ENCODE peak calls at places on chromosomes 11 and 22, in five cellular contexts. One of them, this sample, is unnamed.

GRCh38 chr11:47409440-47410403 is 1.3 kb downstream of the SLC39A13 start:
- DNase-seq in NCI-H1436: no peak
- DNase-seq in heart right ventricle: no peak
- DNase-seq in activated T-helper 1 cell treated with anti-CD3 and anti-CD28 coated beads, Interleukin-2, amount 50 U/mL, for 16 hours: no peak
- DNase-seq in HT1080: no peak
- DNase-seq in this sample: no peak

GRCh38 chr11:9700105-9700801 is 36.4 kb downstream of the SWAP70 start:
- DNase-seq in NCI-H1436: no peak
- DNase-seq in heart right ventricle: no peak
- DNase-seq in activated T-helper 1 cell treated with anti-CD3 and anti-CD28 coated beads, Interleukin-2, amount 50 U/mL, for 16 hours: no peak
- DNase-seq in HT1080: no peak
- DNase-seq in this sample: no peak

GRCh38 chr22:41367680-41368542 is 13.8 kb upstream of the TEF start:
- DNase-seq in NCI-H1436: peak
- DNase-seq in heart right ventricle: peak
- DNase-seq in activated T-helper 1 cell treated with anti-CD3 and anti-CD28 coated beads, Interleukin-2, amount 50 U/mL, for 16 hours: no peak
- DNase-seq in HT1080: no peak
- DNase-seq in this sample: no peak

GRCh38 chr11:99422581-99423434 is 402.1 kb downstream of the CNTN5 start:
- DNase-seq in NCI-H1436: no peak
- DNase-seq in heart right ventricle: no peak
- DNase-seq in activated T-helper 1 cell treated with anti-CD3 and anti-CD28 coated beads, Interleukin-2, amount 50 U/mL, for 16 hours: no peak
- DNase-seq in HT1080: no peak
- DNase-seq in this sample: no peak

GRCh38 chr22:38696606-38697005 is 4.1 kb downstream of the JOSD1 start:
- DNase-seq in NCI-H1436: no peak
- DNase-seq in heart right ventricle: peak
- DNase-seq in activated T-helper 1 cell treated with anti-CD3 and anti-CD28 coated beads, Interleukin-2, amount 50 U/mL, for 16 hours: no peak
- DNase-seq in HT1080: peak
- DNase-seq in this sample: no peak

GRCh38 chr11:16607675-16608644 is 130.5 kb upstream of the C11orf58 start:
- DNase-seq in NCI-H1436: peak
- DNase-seq in heart right ventricle: peak
- DNase-seq in activated T-helper 1 cell treated with anti-CD3 and anti-CD28 coated beads, Interleukin-2, amount 50 U/mL, for 16 hours: no peak
- DNase-seq in HT1080: peak
- DNase-seq in this sample: peak

GRCh38 chr11:46414466-46414796 is 22.9 kb upstream of the CHRM4 start:
- DNase-seq in NCI-H1436: no peak
- DNase-seq in heart right ventricle: no peak
- DNase-seq in activated T-helper 1 cell treated with anti-CD3 and anti-CD28 coated beads, Interleukin-2, amount 50 U/mL, for 16 hours: no peak
- DNase-seq in HT1080: no peak
- DNase-seq in this sample: no peak

GRCh38 chr11:128890543-128891409 is at the start of gene KCNJ5:
- DNase-seq in NCI-H1436: no peak
- DNase-seq in heart right ventricle: peak
- DNase-seq in activated T-helper 1 cell treated with anti-CD3 and anti-CD28 coated beads, Interleukin-2, amount 50 U/mL, for 16 hours: no peak
- DNase-seq in HT1080: no peak
- DNase-seq in this sample: peak

GRCh38 chr11:94417386-94417987 is 16.3 kb upstream of the GPR83 start:
- DNase-seq in NCI-H1436: no peak
- DNase-seq in heart right ventricle: no peak
- DNase-seq in activated T-helper 1 cell treated with anti-CD3 and anti-CD28 coated beads, Interleukin-2, amount 50 U/mL, for 16 hours: no peak
- DNase-seq in HT1080: no peak
- DNase-seq in this sample: no peak

GRCh38 chr11:64356498-64357411 is 2.2 kb upstream of the RPS6KA4 start:
- DNase-seq in NCI-H1436: peak
- DNase-seq in heart right ventricle: no peak
- DNase-seq in activated T-helper 1 cell treated with anti-CD3 and anti-CD28 coated beads, Interleukin-2, amount 50 U/mL, for 16 hours: no peak
- DNase-seq in HT1080: peak
- DNase-seq in this sample: peak

GRCh38 chr11:120894207-120894989 is 129.5 kb upstream of the TBCEL start:
- DNase-seq in NCI-H1436: no peak
- DNase-seq in heart right ventricle: no peak
- DNase-seq in activated T-helper 1 cell treated with anti-CD3 and anti-CD28 coated beads, Interleukin-2, amount 50 U/mL, for 16 hours: no peak
- DNase-seq in HT1080: no peak
- DNase-seq in this sample: no peak

GRCh38 chr11:125398994-125399638 is 96.9 kb downstream of the FEZ1 start:
- DNase-seq in NCI-H1436: no peak
- DNase-seq in heart right ventricle: no peak
- DNase-seq in activated T-helper 1 cell treated with anti-CD3 and anti-CD28 coated beads, Interleukin-2, amount 50 U/mL, for 16 hours: no peak
- DNase-seq in HT1080: no peak
- DNase-seq in this sample: no peak

GRCh38 chr11:2268911-2269600 is 1.3 kb downstream of the ASCL2 start:
- DNase-seq in NCI-H1436: no peak
- DNase-seq in heart right ventricle: peak
- DNase-seq in activated T-helper 1 cell treated with anti-CD3 and anti-CD28 coated beads, Interleukin-2, amount 50 U/mL, for 16 hours: no peak
- DNase-seq in HT1080: no peak
- DNase-seq in this sample: peak

GRCh38 chr11:112967082-112967481 is 5.9 kb downstream of the NCAM1 start:
- DNase-seq in NCI-H1436: no peak
- DNase-seq in heart right ventricle: no peak
- DNase-seq in activated T-helper 1 cell treated with anti-CD3 and anti-CD28 coated beads, Interleukin-2, amount 50 U/mL, for 16 hours: no peak
- DNase-seq in HT1080: no peak
- DNase-seq in this sample: no peak

GRCh38 chr22:32457031-32457430 is 7.2 kb downstream of the BPIFC start:
- DNase-seq in NCI-H1436: no peak
- DNase-seq in heart right ventricle: no peak
- DNase-seq in activated T-helper 1 cell treated with anti-CD3 and anti-CD28 coated beads, Interleukin-2, amount 50 U/mL, for 16 hours: no peak
- DNase-seq in HT1080: peak
- DNase-seq in this sample: no peak

GRCh38 chr11:67373916-67374570 is 645 bp upstream of the CLCF1 start:
- DNase-seq in NCI-H1436: peak
- DNase-seq in heart right ventricle: peak
- DNase-seq in activated T-helper 1 cell treated with anti-CD3 and anti-CD28 coated beads, Interleukin-2, amount 50 U/mL, for 16 hours: no peak
- DNase-seq in HT1080: peak
- DNase-seq in this sample: peak

GRCh38 chr11:96906521-96906920 is 516.7 kb downstream of the JRKL start:
- DNase-seq in NCI-H1436: no peak
- DNase-seq in heart right ventricle: no peak
- DNase-seq in activated T-helper 1 cell treated with anti-CD3 and anti-CD28 coated beads, Interleukin-2, amount 50 U/mL, for 16 hours: no peak
- DNase-seq in HT1080: no peak
- DNase-seq in this sample: no peak

GRCh38 chr11:46277313-46277622 is 194 bp upstream of the CREB3L1 start:
- DNase-seq in NCI-H1436: no peak
- DNase-seq in heart right ventricle: peak
- DNase-seq in activated T-helper 1 cell treated with anti-CD3 and anti-CD28 coated beads, Interleukin-2, amount 50 U/mL, for 16 hours: no peak
- DNase-seq in HT1080: peak
- DNase-seq in this sample: peak

GRCh38 chr11:61335355-61335710 is 2.3 kb downstream of the TKFC start:
- DNase-seq in NCI-H1436: no peak
- DNase-seq in heart right ventricle: no peak
- DNase-seq in activated T-helper 1 cell treated with anti-CD3 and anti-CD28 coated beads, Interleukin-2, amount 50 U/mL, for 16 hours: no peak
- DNase-seq in HT1080: no peak
- DNase-seq in this sample: no peak

GRCh38 chr11:95461858-95462257 is 230.9 kb upstream of the SESN3 start:
- DNase-seq in NCI-H1436: no peak
- DNase-seq in heart right ventricle: no peak
- DNase-seq in activated T-helper 1 cell treated with anti-CD3 and anti-CD28 coated beads, Interleukin-2, amount 50 U/mL, for 16 hours: no peak
- DNase-seq in HT1080: no peak
- DNase-seq in this sample: no peak

GRCh38 chr11:128902515-128903066 is 11.4 kb downstream of the KCNJ5 start:
- DNase-seq in NCI-H1436: no peak
- DNase-seq in heart right ventricle: no peak
- DNase-seq in activated T-helper 1 cell treated with anti-CD3 and anti-CD28 coated beads, Interleukin-2, amount 50 U/mL, for 16 hours: no peak
- DNase-seq in HT1080: peak
- DNase-seq in this sample: no peak

GRCh38 chr11:48041877-48042698 is 61.7 kb downstream of the PTPRJ start:
- DNase-seq in NCI-H1436: no peak
- DNase-seq in heart right ventricle: no peak
- DNase-seq in activated T-helper 1 cell treated with anti-CD3 and anti-CD28 coated beads, Interleukin-2, amount 50 U/mL, for 16 hours: no peak
- DNase-seq in HT1080: no peak
- DNase-seq in this sample: no peak

GRCh38 chr11:129530154-129530895 is 154.7 kb downstream of the BARX2 start:
- DNase-seq in NCI-H1436: no peak
- DNase-seq in heart right ventricle: no peak
- DNase-seq in activated T-helper 1 cell treated with anti-CD3 and anti-CD28 coated beads, Interleukin-2, amount 50 U/mL, for 16 hours: no peak
- DNase-seq in HT1080: no peak
- DNase-seq in this sample: no peak

GRCh38 chr11:60844045-60844869 is 2.3 kb downstream of the CCDC86 start:
- DNase-seq in NCI-H1436: no peak
- DNase-seq in heart right ventricle: no peak
- DNase-seq in activated T-helper 1 cell treated with anti-CD3 and anti-CD28 coated beads, Interleukin-2, amount 50 U/mL, for 16 hours: no peak
- DNase-seq in HT1080: peak
- DNase-seq in this sample: no peak

GRCh38 chr11:18578975-18579598 is 9.4 kb downstream of the UEVLD start:
- DNase-seq in NCI-H1436: no peak
- DNase-seq in heart right ventricle: no peak
- DNase-seq in activated T-helper 1 cell treated with anti-CD3 and anti-CD28 coated beads, Interleukin-2, amount 50 U/mL, for 16 hours: no peak
- DNase-seq in HT1080: peak
- DNase-seq in this sample: no peak

GRCh38 chr11:129321076-129321475 is 54.6 kb upstream of the BARX2 start:
- DNase-seq in NCI-H1436: no peak
- DNase-seq in heart right ventricle: no peak
- DNase-seq in activated T-helper 1 cell treated with anti-CD3 and anti-CD28 coated beads, Interleukin-2, amount 50 U/mL, for 16 hours: no peak
- DNase-seq in HT1080: no peak
- DNase-seq in this sample: no peak

This sample was measured in HEK293T.